ENCODE peak calls at places on chromosomes 7 and 10, in five cellular contexts. One of them, this sample, is unnamed.

GRCh38 chr10:132781556-132781955 is 4.4 kb downstream of the NKX6-2 start:
- DNase-seq in stomach: no peak
- DNase-seq in lung: no peak
- DNase-seq in AG04449: no peak
- DNase-seq in left ventricle myocardium inferior: no peak
- DNase-seq in this sample: no peak

GRCh38 chr7:69800495-69800894 is 202.2 kb downstream of the AUTS2 start:
- DNase-seq in left ventricle myocardium inferior: no peak
- DNase-seq in AG04449: no peak
- DNase-seq in lung: peak; percentile 64
- DNase-seq in stomach: no peak
- DNase-seq in this sample: no peak

GRCh38 chr10:119365773-119366640 is 158.6 kb downstream of the GRK5 start:
- DNase-seq in lung: no peak
- DNase-seq in stomach: no peak
- DNase-seq in AG04449: no peak
- DNase-seq in left ventricle myocardium inferior: no peak
- DNase-seq in this sample: no peak

GRCh38 chr7:3415730-3416366 is 114.8 kb downstream of the SDK1 start:
- DNase-seq in lung: no peak
- DNase-seq in AG04449: no peak
- DNase-seq in left ventricle myocardium inferior: no peak
- DNase-seq in stomach: no peak
- DNase-seq in this sample: no peak

GRCh38 chr10:44913312-44914079 is 2.4 kb downstream of the TMEM72 start:
- DNase-seq in lung: no peak
- DNase-seq in stomach: no peak
- DNase-seq in left ventricle myocardium inferior: no peak
- DNase-seq in AG04449: no peak
- DNase-seq in this sample: no peak

GRCh38 chr10:92753865-92754264 is 64.1 kb downstream of the HHEX start:
- DNase-seq in stomach: no peak
- DNase-seq in AG04449: no peak
- DNase-seq in lung: no peak
- DNase-seq in left ventricle myocardium inferior: no peak
- DNase-seq in this sample: no peak

GRCh38 chr7:16739863-16740622 is 13.5 kb upstream of the TSPAN13 start:
- DNase-seq in stomach: no peak
- DNase-seq in lung: no peak
- DNase-seq in left ventricle myocardium inferior: peak; percentile 23
- DNase-seq in AG04449: peak; percentile 94
- DNase-seq in this sample: peak; percentile 31

GRCh38 chr7:139111885-139112284 is 2.4 kb upstream of the ZC3HAV1 start:
- DNase-seq in left ventricle myocardium inferior: no peak
- DNase-seq in lung: no peak
- DNase-seq in AG04449: no peak
- DNase-seq in stomach: no peak
- DNase-seq in this sample: no peak

GRCh38 chr10:60271319-60272040 is 118.2 kb downstream of the ANK3 start:
- DNase-seq in stomach: no peak
- DNase-seq in left ventricle myocardium inferior: no peak
- DNase-seq in lung: no peak
- DNase-seq in AG04449: no peak
- DNase-seq in this sample: no peak

GRCh38 chr10:1736180-1736971 is 949 bp downstream of the ADARB2 start:
- DNase-seq in stomach: no peak
- DNase-seq in left ventricle myocardium inferior: no peak
- DNase-seq in AG04449: no peak
- DNase-seq in lung: no peak
- DNase-seq in this sample: no peak

GRCh38 chr10:79069325-79070090 is 742 bp downstream of the ZMIZ1 start:
- DNase-seq in stomach: peak; percentile 61
- DNase-seq in lung: no peak
- DNase-seq in AG04449: no peak
- DNase-seq in left ventricle myocardium inferior: peak; percentile 67
- DNase-seq in this sample: peak; percentile 92

GRCh38 chr10:119316729-119317097 is 109.3 kb downstream of the GRK5 start:
- DNase-seq in AG04449: peak; percentile 42
- DNase-seq in stomach: no peak
- DNase-seq in lung: no peak
- DNase-seq in left ventricle myocardium inferior: no peak
- DNase-seq in this sample: no peak

GRCh38 chr10:25226775-25227682 is 52.2 kb downstream of the GPR158 start:
- DNase-seq in stomach: peak; percentile 39
- DNase-seq in lung: peak; percentile 31
- DNase-seq in left ventricle myocardium inferior: no peak
- DNase-seq in AG04449: no peak
- DNase-seq in this sample: no peak

GRCh38 chr7:74606101-74606908 is 51.2 kb upstream of the GTF2I start:
- DNase-seq in lung: peak; percentile 61
- DNase-seq in left ventricle myocardium inferior: peak; percentile 34
- DNase-seq in stomach: peak; percentile 57
- DNase-seq in AG04449: no peak
- DNase-seq in this sample: no peak

GRCh38 chr7:38323156-38323555 is 49.7 kb upstream of the TARP start:
- DNase-seq in stomach: no peak
- DNase-seq in left ventricle myocardium inferior: no peak
- DNase-seq in AG04449: no peak
- DNase-seq in lung: no peak
- DNase-seq in this sample: no peak

DNA sequence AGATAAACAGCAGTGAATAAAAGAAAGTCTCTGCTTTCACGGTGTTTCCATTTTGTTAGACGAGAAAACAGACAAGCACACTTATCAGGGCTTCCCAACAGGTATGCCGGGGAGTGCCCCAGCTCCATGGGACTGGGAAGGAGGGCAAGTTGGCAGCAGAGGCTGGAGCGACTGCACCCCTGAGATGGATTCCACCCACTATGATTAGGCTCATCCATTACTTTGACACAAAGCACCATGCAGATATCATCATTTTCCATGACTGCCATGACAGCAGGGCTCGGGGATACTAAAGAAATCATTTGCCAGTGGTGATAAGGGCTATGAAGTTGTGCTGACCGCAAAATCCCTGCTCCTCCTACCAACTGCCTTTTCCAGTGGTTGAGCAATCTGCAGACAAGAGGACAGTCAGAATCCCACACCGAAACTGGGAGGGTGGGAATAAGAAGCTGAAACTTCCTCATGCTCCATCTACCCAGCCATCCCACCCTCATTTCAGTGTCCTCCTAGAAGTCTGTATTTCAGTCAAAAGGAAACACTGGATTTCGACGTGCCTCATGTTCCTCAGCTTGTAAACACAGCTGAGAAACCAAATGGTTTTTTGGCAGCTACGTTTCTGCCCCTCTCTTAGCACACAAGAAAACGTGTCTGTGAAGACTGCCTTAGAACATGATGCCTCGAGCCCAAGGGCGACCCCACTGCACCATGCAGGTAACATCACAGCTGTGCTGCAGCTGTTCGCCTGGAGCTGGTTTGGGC is 15.5 kb downstream of the CREB3L2 start:
- DNase-seq in lung: no peak
- DNase-seq in stomach: peak; percentile 35
- DNase-seq in left ventricle myocardium inferior: no peak
- DNase-seq in AG04449: no peak
- DNase-seq in this sample: no peak
- H3K4me3 ChIP-seq in lung: no peak overlapping the region
- H3K4me3 ChIP-seq in stomach: no peak overlapping the region
- H3K4me3 ChIP-seq in left ventricle myocardium inferior: no peak overlapping the region
- H3K4me3 ChIP-seq in AG04449: peak overlapping the region; percentile 15
- H3K4me3 ChIP-seq in this sample: no peak overlapping the region

DNA sequence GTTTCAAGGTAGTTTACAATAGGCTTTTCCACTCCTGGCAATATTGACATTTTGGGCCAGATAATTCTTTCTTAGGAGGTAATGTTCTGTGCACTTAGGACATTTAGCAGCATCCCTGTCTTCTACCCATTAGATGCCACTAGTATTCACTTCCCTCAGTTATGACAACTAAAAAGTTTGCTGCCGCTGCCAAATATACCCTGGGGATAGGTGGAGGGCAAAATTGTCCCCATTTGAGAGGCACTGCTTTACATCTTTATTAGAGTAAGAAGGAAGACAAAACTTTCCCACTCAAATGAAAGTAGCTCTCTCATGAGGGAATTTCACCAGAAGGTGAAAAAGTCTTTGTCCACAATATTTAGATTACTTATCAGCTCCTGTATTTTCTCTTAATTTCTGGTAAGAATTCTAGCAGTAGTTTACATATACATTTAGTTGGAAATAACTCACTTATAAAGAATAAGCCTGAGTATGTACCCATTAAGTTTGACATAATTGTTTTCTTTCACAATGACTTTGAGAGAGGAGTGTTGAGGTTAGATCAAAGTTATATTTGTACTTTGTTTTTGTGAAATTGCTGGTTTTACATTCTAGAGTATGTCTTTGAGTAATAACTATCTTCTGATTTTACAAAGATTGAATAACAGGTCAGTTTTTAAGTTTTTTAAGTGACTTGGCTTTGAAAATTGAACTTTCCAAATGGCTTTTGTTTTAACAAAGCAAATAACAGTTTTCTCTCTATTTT is 46.0 kb downstream of the HELLS start:
- DNase-seq in AG04449: no peak
- DNase-seq in lung: no peak
- DNase-seq in stomach: no peak
- DNase-seq in left ventricle myocardium inferior: no peak
- DNase-seq in this sample: no peak
- H3K4me3 ChIP-seq in AG04449: no peak overlapping the region
- H3K4me3 ChIP-seq in lung: no peak overlapping the region
- H3K4me3 ChIP-seq in stomach: no peak overlapping the region
- H3K4me3 ChIP-seq in left ventricle myocardium inferior: no peak overlapping the region
- H3K4me3 ChIP-seq in this sample: no peak overlapping the region

GRCh38 chr10:122796796-122797195 is 48.9 kb downstream of the CUZD1 start:
- DNase-seq in left ventricle myocardium inferior: no peak
- DNase-seq in stomach: no peak
- DNase-seq in AG04449: no peak
- DNase-seq in lung: no peak
- DNase-seq in this sample: no peak

GRCh38 chr10:122798704-122799231 is 46.9 kb downstream of the CUZD1 start:
- DNase-seq in stomach: no peak
- DNase-seq in left ventricle myocardium inferior: no peak
- DNase-seq in AG04449: no peak
- DNase-seq in lung: no peak
- DNase-seq in this sample: no peak

DNA sequence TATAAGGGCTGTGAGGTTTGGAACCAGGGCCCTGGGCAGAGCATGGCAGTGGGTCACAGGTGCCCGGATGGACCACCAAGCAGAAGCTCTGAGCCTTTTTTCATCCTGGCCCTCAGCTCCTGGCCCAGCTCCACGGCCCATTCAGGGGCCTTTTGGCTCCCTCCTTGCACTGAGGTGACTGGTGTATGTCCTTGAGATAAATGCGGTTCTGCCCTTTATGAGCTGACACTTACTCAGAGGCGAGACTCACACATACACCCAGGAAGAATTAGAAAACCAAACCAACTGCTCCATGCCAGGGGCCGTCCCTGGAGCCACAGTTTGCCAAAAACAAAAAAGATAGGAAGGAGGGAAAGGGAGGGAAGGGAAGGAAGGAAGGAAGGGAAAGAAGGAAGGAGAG is 49.7 kb downstream of the CUZD1 start:
- DNase-seq in stomach: no peak
- DNase-seq in lung: no peak
- DNase-seq in left ventricle myocardium inferior: no peak
- DNase-seq in AG04449: no peak
- DNase-seq in this sample: no peak
- H3K4me3 ChIP-seq in stomach: no peak overlapping the region
- H3K4me3 ChIP-seq in lung: no peak overlapping the region
- H3K4me3 ChIP-seq in left ventricle myocardium inferior: no peak overlapping the region
- H3K4me3 ChIP-seq in AG04449: no peak overlapping the region
- H3K4me3 ChIP-seq in this sample: no peak overlapping the region

GRCh38 chr10:6411424-6411823 is 168.7 kb downstream of the PRKCQ start:
- DNase-seq in stomach: no peak
- DNase-seq in left ventricle myocardium inferior: no peak
- DNase-seq in lung: no peak
- DNase-seq in AG04449: no peak
- DNase-seq in this sample: no peak

GRCh38 chr10:6410830-6411229 is 169.2 kb downstream of the PRKCQ start:
- DNase-seq in left ventricle myocardium inferior: no peak
- DNase-seq in stomach: no peak
- DNase-seq in AG04449: no peak
- DNase-seq in lung: no peak
- DNase-seq in this sample: no peak

GRCh38 chr10:6407034-6407721 is 172.9 kb downstream of the PRKCQ start:
- DNase-seq in AG04449: no peak
- DNase-seq in stomach: no peak
- DNase-seq in left ventricle myocardium inferior: no peak
- DNase-seq in lung: no peak
- DNase-seq in this sample: no peak

GRCh38 chr10:6408799-6409198 is 171.3 kb downstream of the PRKCQ start:
- DNase-seq in AG04449: no peak
- DNase-seq in stomach: no peak
- DNase-seq in left ventricle myocardium inferior: no peak
- DNase-seq in lung: no peak
- DNase-seq in this sample: no peak

GRCh38 chr10:6409982-6410694 is 169.9 kb downstream of the PRKCQ start:
- DNase-seq in stomach: no peak
- DNase-seq in lung: no peak
- DNase-seq in left ventricle myocardium inferior: no peak
- DNase-seq in AG04449: no peak
- DNase-seq in this sample: no peak
- H3K4me3 ChIP-seq in stomach: no peak overlapping the region
- H3K4me3 ChIP-seq in lung: no peak overlapping the region
- H3K4me3 ChIP-seq in left ventricle myocardium inferior: peak overlapping the region; percentile 9
- H3K4me3 ChIP-seq in AG04449: no peak overlapping the region
- H3K4me3 ChIP-seq in this sample: no peak overlapping the region